ENCODE peak calls at places on chromosomes 4 and X, in four cellular contexts. I is K562, Z is GM12878, O is HepG2. A is an unnamed sample.

GRCh38 chr4:159856451-159856850 is 753.6 kb downstream of the RAPGEF2 start:
- DNase-seq in I (no peak), Z (no peak), O (peak), A (no peak)

GRCh38 chr4:15400911-15401671 is 26.7 kb upstream of the C1QTNF7 start:
- DNase-seq in I (no peak), Z (no peak), O (no peak), A (no peak)

GRCh38 chrX:150848914-150849365 is 49.5 kb downstream of the CD99L2 start:
- DNase-seq in I (no peak), Z (no peak), O (peak), A (no peak)

GRCh38 chr4:41158756-41159155 is 55.6 kb downstream of the APBB2 start:
- DNase-seq in I (no peak), Z (no peak), O (no peak), A (no peak)

GRCh38 chr4:108830509-108831244 is 67.8 kb upstream of the ETNPPL start:
- DNase-seq in I (no peak), Z (no peak), O (no peak), A (no peak)

GRCh38 chrX:129957241-129958099 is 25.0 kb upstream of the BCORL1 start:
- DNase-seq in I (peak), Z (peak), O (no peak), A (no peak)

GRCh38 chr4:156473175-156473574 is 498.4 kb downstream of the PDGFC start:
- DNase-seq in I (no peak), Z (no peak), O (no peak), A (no peak)

GRCh38 chr4:37634180-37634579 is 52.0 kb downstream of the RELL1 start:
- DNase-seq in I (no peak), Z (peak), O (no peak), A (no peak)

GRCh38 chr4:15794432-15794831 is 16.3 kb downstream of the CD38 start:
- DNase-seq in I (no peak), Z (no peak), O (no peak), A (no peak)

GRCh38 chr4:148044889-148045352 is 313.0 kb downstream of the ARHGAP10 start:
- DNase-seq in I (no peak), Z (peak), O (peak), A (no peak)

GRCh38 chrX:54640721-54641120 is 110.7 kb downstream of the GNL3L start:
- DNase-seq in I (no peak), Z (no peak), O (peak), A (no peak)

GRCh38 chrX:22760513-22761057 is 239.2 kb upstream of the DDX53 start:
- DNase-seq in I (no peak), Z (no peak), O (no peak), A (no peak)

GRCh38 chr4:87506974-87507701 is 22.0 kb downstream of the SPARCL1 start:
- DNase-seq in I (no peak), Z (no peak), O (no peak), A (no peak)

GRCh38 chrX:45385767-45386166 is 185.1 kb upstream of the DIPK2B start:
- DNase-seq in I (no peak), Z (no peak), O (no peak), A (no peak)

GRCh38 chrX:153644356-153645125 is 2.5 kb upstream of the DUSP9 start:
- DNase-seq in I (no peak), Z (no peak), O (no peak), A (peak)

GRCh38 chr4:186132577-186133277 is 28.2 kb downstream of the FAM149A start:
- DNase-seq in I (no peak), Z (no peak), O (no peak), A (peak)

GRCh38 chr4:87097075-87097474 is 123.3 kb downstream of the KLHL8 start:
- DNase-seq in I (no peak), Z (no peak), O (no peak), A (no peak)

GRCh38 chrX:112642349-112642748 is 37.4 kb downstream of the LHFPL1 start:
- DNase-seq in I (peak), Z (no peak), O (peak), A (peak)

GRCh38 chr4:81470456-81471327 is 1.0 kb downstream of the RASGEF1B start:
- DNase-seq in I (peak), Z (no peak), O (no peak), A (no peak)

GRCh38 chr4:3628868-3629175 is 96.6 kb upstream of the LRPAP1 start:
- DNase-seq in I (no peak), Z (no peak), O (no peak), A (no peak)

GRCh38 chr4:3623106-3623505 is 90.9 kb upstream of the LRPAP1 start:
- DNase-seq in I (no peak), Z (no peak), O (no peak), A (no peak)
- TF ChIP-seq SIN3A in I (no peak), Z (no peak), O (no peak), A (no peak)

GRCh38 chr4:118353452-118353851 is 649 bp upstream of the PRSS12 start:
- DNase-seq in I (no peak), Z (no peak), O (no peak), A (no peak)

GRCh38 chr4:118354913-118355312 is 2.1 kb upstream of the PRSS12 start:
- DNase-seq in I (no peak), Z (no peak), O (no peak), A (no peak)

GRCh38 chr4:118350961-118351360 is 1.8 kb downstream of the PRSS12 start:
- DNase-seq in I (no peak), Z (no peak), O (no peak), A (no peak)

GRCh38 chr4:118352843-118353373 is at the start of gene PRSS12:
- DNase-seq in I (peak), Z (no peak), O (peak), A (peak)

GRCh38 chr4:118351851-118352827 is 664 bp downstream of the PRSS12 start:
- DNase-seq in I (no peak), Z (no peak), O (peak), A (peak)
- TF ChIP-seq ATF2 in I (no peak), Z (no peak), O (no peak), A (no peak)

GRCh38 chr4:123832173-123833026 is 435.8 kb downstream of the SPRY1 start:
- DNase-seq in I (no peak), Z (no peak), O (no peak), A (no peak)
- TF ChIP-seq SIN3A in I (no peak), Z (no peak), O (no peak), A (no peak)

DNA sequence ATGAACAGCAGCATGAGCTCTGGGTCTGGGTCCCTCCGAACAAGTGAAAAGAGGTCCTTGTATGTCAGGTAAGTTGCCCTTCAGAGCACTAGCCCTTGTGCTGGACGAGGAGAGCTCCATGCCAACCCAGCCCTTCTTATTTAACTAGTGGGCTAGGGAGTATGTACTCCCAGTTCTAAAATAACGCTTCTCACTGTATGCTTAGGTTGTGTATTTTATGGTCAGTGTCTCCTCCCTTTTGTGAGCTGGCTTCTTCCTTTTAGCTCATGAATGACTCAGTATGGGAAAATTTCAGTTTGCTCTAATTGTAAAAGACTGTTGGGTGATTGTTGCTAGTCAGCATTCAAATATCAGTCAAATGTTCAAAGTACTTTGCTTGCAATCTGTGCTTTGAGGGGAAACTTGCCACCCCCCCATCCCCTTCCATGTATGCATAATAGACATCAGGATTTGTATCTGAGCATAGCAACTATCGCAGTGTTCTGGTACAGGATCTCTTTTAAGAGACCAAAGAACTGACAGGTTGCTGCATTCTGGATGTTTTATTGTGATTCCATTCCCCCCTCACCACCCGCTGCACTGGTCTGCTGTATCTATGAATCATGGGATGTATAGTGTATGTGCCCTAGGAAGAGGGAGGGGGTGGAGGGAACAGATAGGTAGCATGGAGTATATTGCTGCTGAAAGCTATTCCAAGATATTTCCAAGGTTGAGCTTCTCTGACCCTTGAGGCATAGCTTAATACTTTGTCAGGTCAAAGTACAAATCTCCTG is 34.7 kb downstream of the DLG3 start:
- DNase-seq in I (no peak), Z (no peak), O (peak), A (no peak)
- TF ChIP-seq ATF2 in I (no peak), Z (no peak), O (no peak), A (no peak)

GRCh38 chr4:36303430-36304137 is 22.2 kb downstream of the DTHD1 start:
- DNase-seq in I (no peak), Z (no peak), O (no peak), A (no peak)
- TF ChIP-seq SIN3A in I (no peak), Z (no peak), O (no peak), A (no peak)

DNA sequence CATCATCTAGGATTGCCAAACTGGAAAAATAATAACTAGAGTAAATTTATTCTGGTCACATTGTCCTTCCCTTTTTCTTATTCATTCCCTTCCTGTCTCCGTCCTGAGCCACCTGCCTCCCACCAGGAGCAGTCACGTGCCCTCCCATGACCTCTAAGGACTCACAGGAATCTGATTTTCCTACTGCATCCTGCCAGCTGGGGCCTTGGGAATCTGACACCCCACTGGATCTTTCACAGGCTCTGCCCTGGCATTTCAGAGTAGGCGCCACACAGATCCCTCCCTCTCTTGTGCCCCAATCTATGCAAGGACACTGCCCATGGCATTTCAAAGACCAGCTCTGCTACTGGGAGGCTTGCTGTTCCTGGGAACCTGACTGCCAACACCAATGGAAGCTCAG is 520.5 kb downstream of the PPARGC1A start:
- DNase-seq in I (no peak), Z (no peak), O (no peak), A (no peak)
- TF ChIP-seq ATF2 in I (no peak), Z (no peak), O (no peak), A (no peak)

GRCh38 chr4:8468746-8469535 is 28.4 kb downstream of the TRMT44 start:
- DNase-seq in I (peak), Z (peak), O (peak), A (peak)
- TF ChIP-seq SIN3A in I (no peak), Z (no peak), O (no peak), A (no peak)

GRCh38 chr4:107027379-107027778 is 8.7 kb downstream of the DKK2 start:
- DNase-seq in I (no peak), Z (no peak), O (no peak), A (no peak)
- TF ChIP-seq ATF2 in I (no peak), Z (no peak), O (no peak), A (no peak)

DNA sequence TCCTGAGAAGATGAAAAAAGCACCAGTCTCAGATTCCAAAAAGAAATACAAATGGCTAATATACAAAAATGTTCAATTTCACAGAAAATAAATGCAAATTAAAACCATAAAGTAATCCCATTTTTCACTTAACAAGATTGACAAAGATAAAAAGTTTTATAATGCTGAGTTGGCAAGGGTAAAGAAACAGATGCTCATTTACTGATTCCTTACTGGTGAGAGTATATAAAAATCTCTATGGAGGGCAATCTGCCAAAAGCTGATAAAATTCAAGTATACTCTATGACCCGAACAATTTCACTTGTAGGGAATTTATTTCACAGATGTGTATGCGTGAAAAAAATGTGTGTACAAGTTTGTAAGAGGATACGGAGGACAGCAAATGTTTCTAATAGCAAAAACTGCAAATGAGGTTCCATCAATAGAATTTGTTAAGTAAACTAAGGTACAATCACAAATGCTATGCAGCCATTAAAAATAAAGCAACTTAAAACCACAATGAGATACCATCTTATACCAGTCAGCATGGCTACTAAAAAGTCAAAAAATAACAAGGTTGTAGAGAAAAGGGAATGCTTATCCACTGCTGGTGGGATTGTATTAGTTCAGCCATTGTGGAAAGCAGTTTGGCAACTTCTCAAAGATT is 23.5 kb downstream of the DHX15 start:
- DNase-seq in I (no peak), Z (no peak), O (no peak), A (no peak)
- TF ChIP-seq SIN3A in I (no peak), Z (no peak), O (no peak), A (no peak)

A was measured in H1.